ENCODE peak calls at places on chromosomes 7 and 10, in nine cellular contexts. One of them, this sample, is unnamed.

GRCh38 chr10:19195698-19196097 is 147.1 kb downstream of the MALRD1 start:
- DNase-seq in Calu3: no peak
- DNase-seq in foreskin fibroblast: no peak
- DNase-seq in cardiac fibroblast: no peak
- DNase-seq in foreskin keratinocyte: no peak
- DNase-seq in B cell: no peak
- DNase-seq in transverse colon: no peak
- DNase-seq in cardiac muscle cell: no peak
- DNase-seq in AG09309: no peak
- DNase-seq in this sample: no peak

GRCh38 chr10:71285180-71285545 is 33.9 kb upstream of the SLC29A3 start:
- DNase-seq in Calu3: peak
- DNase-seq in foreskin fibroblast: no peak
- DNase-seq in cardiac fibroblast: peak
- DNase-seq in foreskin keratinocyte: no peak
- DNase-seq in B cell: peak
- DNase-seq in transverse colon: peak
- DNase-seq in cardiac muscle cell: peak
- DNase-seq in AG09309: no peak
- DNase-seq in this sample: peak

GRCh38 chr7:41125343-41125742 is 577.5 kb downstream of the INHBA start:
- DNase-seq in Calu3: no peak
- DNase-seq in foreskin fibroblast: no peak
- DNase-seq in cardiac fibroblast: no peak
- DNase-seq in foreskin keratinocyte: no peak
- DNase-seq in B cell: no peak
- DNase-seq in transverse colon: no peak
- DNase-seq in cardiac muscle cell: no peak
- DNase-seq in AG09309: no peak
- DNase-seq in this sample: no peak

GRCh38 chr7:7639847-7640220 is 718 bp upstream of the UMAD1 start:
- DNase-seq in Calu3: peak
- DNase-seq in foreskin fibroblast: peak
- DNase-seq in cardiac fibroblast: peak
- DNase-seq in foreskin keratinocyte: no peak
- DNase-seq in B cell: peak
- DNase-seq in transverse colon: peak
- DNase-seq in cardiac muscle cell: peak
- DNase-seq in AG09309: no peak
- DNase-seq in this sample: no peak

GRCh38 chr10:4807803-4808507 is 18.1 kb upstream of the AKR1E2 start:
- DNase-seq in Calu3: no peak
- DNase-seq in foreskin fibroblast: peak
- DNase-seq in cardiac fibroblast: peak
- DNase-seq in foreskin keratinocyte: peak
- DNase-seq in B cell: no peak
- DNase-seq in transverse colon: no peak
- DNase-seq in cardiac muscle cell: peak
- DNase-seq in AG09309: peak
- DNase-seq in this sample: no peak

GRCh38 chr7:104096683-104097082 is 107.2 kb upstream of the RELN start:
- DNase-seq in Calu3: peak
- DNase-seq in foreskin fibroblast: no peak
- DNase-seq in cardiac fibroblast: peak
- DNase-seq in foreskin keratinocyte: no peak
- DNase-seq in B cell: no peak
- DNase-seq in transverse colon: no peak
- DNase-seq in cardiac muscle cell: peak
- DNase-seq in AG09309: no peak
- DNase-seq in this sample: no peak

GRCh38 chr7:25069900-25070443 is 55.1 kb downstream of the CYCS start:
- DNase-seq in Calu3: peak
- DNase-seq in foreskin fibroblast: peak
- DNase-seq in cardiac fibroblast: peak
- DNase-seq in foreskin keratinocyte: no peak
- DNase-seq in B cell: peak
- DNase-seq in transverse colon: peak
- DNase-seq in cardiac muscle cell: peak
- DNase-seq in AG09309: peak
- DNase-seq in this sample: no peak

GRCh38 chr7:7157887-7158271 is 24.5 kb upstream of the C1GALT1 start:
- DNase-seq in Calu3: no peak
- DNase-seq in foreskin fibroblast: peak
- DNase-seq in cardiac fibroblast: peak
- DNase-seq in foreskin keratinocyte: no peak
- DNase-seq in B cell: no peak
- DNase-seq in transverse colon: no peak
- DNase-seq in cardiac muscle cell: peak
- DNase-seq in AG09309: no peak
- DNase-seq in this sample: no peak

GRCh38 chr7:14846405-14846804 is 56.1 kb downstream of the DGKB start:
- DNase-seq in Calu3: no peak
- DNase-seq in foreskin fibroblast: no peak
- DNase-seq in cardiac fibroblast: no peak
- DNase-seq in foreskin keratinocyte: no peak
- DNase-seq in B cell: no peak
- DNase-seq in transverse colon: no peak
- DNase-seq in cardiac muscle cell: no peak
- DNase-seq in AG09309: no peak
- DNase-seq in this sample: no peak

GRCh38 chr10:112360308-112361270 is 13.3 kb upstream of the ACSL5 start:
- DNase-seq in Calu3: peak
- DNase-seq in foreskin fibroblast: no peak
- DNase-seq in cardiac fibroblast: peak
- DNase-seq in foreskin keratinocyte: peak
- DNase-seq in B cell: no peak
- DNase-seq in transverse colon: peak
- DNase-seq in cardiac muscle cell: peak
- DNase-seq in AG09309: no peak
- DNase-seq in this sample: no peak

GRCh38 chr10:106958591-106959328 is 205.7 kb downstream of the SORCS1 start:
- DNase-seq in Calu3: no peak
- DNase-seq in foreskin fibroblast: no peak
- DNase-seq in cardiac fibroblast: no peak
- DNase-seq in foreskin keratinocyte: no peak
- DNase-seq in B cell: no peak
- DNase-seq in transverse colon: no peak
- DNase-seq in cardiac muscle cell: no peak
- DNase-seq in AG09309: no peak
- DNase-seq in this sample: no peak

GRCh38 chr10:26437637-26438461 is at the start of gene APBB1IP:
- DNase-seq in Calu3: peak
- DNase-seq in foreskin fibroblast: no peak
- DNase-seq in cardiac fibroblast: peak
- DNase-seq in foreskin keratinocyte: no peak
- DNase-seq in B cell: peak
- DNase-seq in transverse colon: peak
- DNase-seq in cardiac muscle cell: peak
- DNase-seq in AG09309: peak
- DNase-seq in this sample: no peak

GRCh38 chr10:51159841-51160240 is 85.6 kb downstream of the PRKG1 start:
- DNase-seq in Calu3: no peak
- DNase-seq in foreskin fibroblast: no peak
- DNase-seq in cardiac fibroblast: peak
- DNase-seq in foreskin keratinocyte: no peak
- DNase-seq in B cell: no peak
- DNase-seq in transverse colon: no peak
- DNase-seq in cardiac muscle cell: peak
- DNase-seq in AG09309: peak
- DNase-seq in this sample: no peak

GRCh38 chr10:11794566-11794965 is 28.6 kb upstream of the PROSER2 start:
- DNase-seq in Calu3: no peak
- DNase-seq in foreskin fibroblast: no peak
- DNase-seq in cardiac fibroblast: no peak
- DNase-seq in foreskin keratinocyte: no peak
- DNase-seq in B cell: no peak
- DNase-seq in transverse colon: no peak
- DNase-seq in cardiac muscle cell: no peak
- DNase-seq in AG09309: no peak
- DNase-seq in this sample: no peak

GRCh38 chr10:3072641-3073360 is 5.5 kb downstream of the PFKP start:
- DNase-seq in Calu3: no peak
- DNase-seq in foreskin fibroblast: no peak
- DNase-seq in cardiac fibroblast: no peak
- DNase-seq in foreskin keratinocyte: no peak
- DNase-seq in B cell: no peak
- DNase-seq in transverse colon: no peak
- DNase-seq in cardiac muscle cell: no peak
- DNase-seq in AG09309: no peak
- DNase-seq in this sample: no peak

GRCh38 chr7:103573479-103574058 is 127.6 kb upstream of the SLC26A5 start:
- DNase-seq in Calu3: no peak
- DNase-seq in foreskin fibroblast: peak
- DNase-seq in cardiac fibroblast: peak
- DNase-seq in foreskin keratinocyte: no peak
- DNase-seq in B cell: no peak
- DNase-seq in transverse colon: no peak
- DNase-seq in cardiac muscle cell: peak
- DNase-seq in AG09309: peak
- DNase-seq in this sample: no peak

GRCh38 chr10:311901-312665 is 176.8 kb downstream of the ZMYND11 start:
- DNase-seq in Calu3: no peak
- DNase-seq in foreskin fibroblast: no peak
- DNase-seq in cardiac fibroblast: no peak
- DNase-seq in foreskin keratinocyte: no peak
- DNase-seq in B cell: peak
- DNase-seq in transverse colon: no peak
- DNase-seq in cardiac muscle cell: no peak
- DNase-seq in AG09309: no peak
- DNase-seq in this sample: no peak

GRCh38 chr7:27095050-27095896 is 527 bp downstream of the HOXA1 start:
- DNase-seq in Calu3: no peak
- DNase-seq in foreskin fibroblast: no peak
- DNase-seq in cardiac fibroblast: no peak
- DNase-seq in foreskin keratinocyte: no peak
- DNase-seq in B cell: no peak
- DNase-seq in transverse colon: no peak
- DNase-seq in cardiac muscle cell: no peak
- DNase-seq in AG09309: no peak
- DNase-seq in this sample: no peak
- TF ChIP-seq CTCF in Calu3: no peak
- TF ChIP-seq CTCF in foreskin fibroblast: no peak
- TF ChIP-seq CTCF in cardiac fibroblast: no peak
- TF ChIP-seq CTCF in foreskin keratinocyte: no peak
- TF ChIP-seq CTCF in B cell: no peak
- TF ChIP-seq CTCF in transverse colon: no peak
- TF ChIP-seq CTCF in cardiac muscle cell: no peak
- TF ChIP-seq CTCF in AG09309: no peak
- TF ChIP-seq CTCF in this sample: no peak

GRCh38 chr7:12687213-12688171 is at the start of gene ARL4A:
- DNase-seq in Calu3: peak
- DNase-seq in foreskin fibroblast: peak
- DNase-seq in cardiac fibroblast: peak
- DNase-seq in foreskin keratinocyte: peak
- DNase-seq in B cell: peak
- DNase-seq in transverse colon: peak
- DNase-seq in cardiac muscle cell: peak
- DNase-seq in AG09309: peak
- DNase-seq in this sample: peak
- TF ChIP-seq CTCF in Calu3: peak
- TF ChIP-seq CTCF in foreskin fibroblast: peak
- TF ChIP-seq CTCF in cardiac fibroblast: no peak
- TF ChIP-seq CTCF in foreskin keratinocyte: peak
- TF ChIP-seq CTCF in B cell: no peak
- TF ChIP-seq CTCF in transverse colon: peak
- TF ChIP-seq CTCF in cardiac muscle cell: peak
- TF ChIP-seq CTCF in AG09309: peak
- TF ChIP-seq CTCF in this sample: no peak

GRCh38 chr7:74387606-74388005 is 66.1 kb upstream of the GTF2IRD1 start:
- DNase-seq in Calu3: no peak
- DNase-seq in foreskin fibroblast: no peak
- DNase-seq in cardiac fibroblast: no peak
- DNase-seq in foreskin keratinocyte: no peak
- DNase-seq in B cell: no peak
- DNase-seq in transverse colon: no peak
- DNase-seq in cardiac muscle cell: no peak
- DNase-seq in AG09309: no peak
- DNase-seq in this sample: no peak

GRCh38 chr7:74388880-74389415 is 64.8 kb upstream of the GTF2IRD1 start:
- DNase-seq in Calu3: no peak
- DNase-seq in foreskin fibroblast: no peak
- DNase-seq in cardiac fibroblast: no peak
- DNase-seq in foreskin keratinocyte: no peak
- DNase-seq in B cell: no peak
- DNase-seq in transverse colon: no peak
- DNase-seq in cardiac muscle cell: no peak
- DNase-seq in AG09309: no peak
- DNase-seq in this sample: no peak
- TF ChIP-seq CTCF in Calu3: no peak
- TF ChIP-seq CTCF in foreskin fibroblast: no peak
- TF ChIP-seq CTCF in cardiac fibroblast: no peak
- TF ChIP-seq CTCF in foreskin keratinocyte: no peak
- TF ChIP-seq CTCF in B cell: no peak
- TF ChIP-seq CTCF in transverse colon: no peak
- TF ChIP-seq CTCF in cardiac muscle cell: no peak
- TF ChIP-seq CTCF in AG09309: no peak
- TF ChIP-seq CTCF in this sample: no peak

GRCh38 chr7:92694211-92694610 is 104.0 kb upstream of the FAM133B start:
- DNase-seq in Calu3: no peak
- DNase-seq in foreskin fibroblast: no peak
- DNase-seq in cardiac fibroblast: no peak
- DNase-seq in foreskin keratinocyte: no peak
- DNase-seq in B cell: no peak
- DNase-seq in transverse colon: no peak
- DNase-seq in cardiac muscle cell: no peak
- DNase-seq in AG09309: no peak
- DNase-seq in this sample: no peak

GRCh38 chr7:92696584-92696983 is 106.4 kb upstream of the FAM133B start:
- DNase-seq in Calu3: no peak
- DNase-seq in foreskin fibroblast: no peak
- DNase-seq in cardiac fibroblast: no peak
- DNase-seq in foreskin keratinocyte: no peak
- DNase-seq in B cell: no peak
- DNase-seq in transverse colon: no peak
- DNase-seq in cardiac muscle cell: no peak
- DNase-seq in AG09309: no peak
- DNase-seq in this sample: no peak

GRCh38 chr7:92691578-92691977 is 101.4 kb upstream of the FAM133B start:
- DNase-seq in Calu3: no peak
- DNase-seq in foreskin fibroblast: peak
- DNase-seq in cardiac fibroblast: peak
- DNase-seq in foreskin keratinocyte: no peak
- DNase-seq in B cell: no peak
- DNase-seq in transverse colon: no peak
- DNase-seq in cardiac muscle cell: peak
- DNase-seq in AG09309: no peak
- DNase-seq in this sample: no peak

GRCh38 chr7:92695308-92696261 is 105.4 kb upstream of the FAM133B start:
- DNase-seq in Calu3: peak
- DNase-seq in foreskin fibroblast: peak
- DNase-seq in cardiac fibroblast: peak
- DNase-seq in foreskin keratinocyte: no peak
- DNase-seq in B cell: no peak
- DNase-seq in transverse colon: peak
- DNase-seq in cardiac muscle cell: peak
- DNase-seq in AG09309: peak
- DNase-seq in this sample: no peak

DNA sequence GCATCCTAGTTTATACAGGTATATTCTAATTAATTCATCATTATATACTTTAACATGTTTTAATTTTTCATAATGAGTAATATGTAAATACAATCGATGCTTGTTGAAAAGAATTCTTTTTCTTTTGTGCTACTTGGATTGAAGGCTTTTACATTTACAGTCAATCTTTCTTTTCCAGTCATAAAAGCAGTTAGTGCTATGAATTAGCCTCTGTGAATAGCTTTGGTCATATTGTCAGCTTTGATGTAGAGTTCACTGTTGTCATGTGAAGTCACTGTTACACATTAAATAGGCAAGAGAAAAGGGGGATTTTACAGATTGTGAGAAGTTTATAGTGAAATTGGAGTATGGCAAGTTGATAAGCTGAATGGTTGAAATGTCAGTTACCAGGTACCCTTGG is 103.3 kb upstream of the FAM133B start:
- DNase-seq in Calu3: no peak
- DNase-seq in foreskin fibroblast: no peak
- DNase-seq in cardiac fibroblast: no peak
- DNase-seq in foreskin keratinocyte: no peak
- DNase-seq in B cell: no peak
- DNase-seq in transverse colon: no peak
- DNase-seq in cardiac muscle cell: no peak
- DNase-seq in AG09309: no peak
- DNase-seq in this sample: no peak
- TF ChIP-seq CTCF in Calu3: no peak
- TF ChIP-seq CTCF in foreskin fibroblast: no peak
- TF ChIP-seq CTCF in cardiac fibroblast: no peak
- TF ChIP-seq CTCF in foreskin keratinocyte: no peak
- TF ChIP-seq CTCF in B cell: no peak
- TF ChIP-seq CTCF in transverse colon: no peak
- TF ChIP-seq CTCF in cardiac muscle cell: no peak
- TF ChIP-seq CTCF in AG09309: no peak
- TF ChIP-seq CTCF in this sample: no peak

This sample was measured in omental fat pad.